ENCODE peak calls at places on chromosomes 3 and 15, in seven cellular contexts. I, Q, M, R, T, L and Y are unnamed samples. For H3K9me3 and H3K27me3, the result is how much of the 10 kb centered on the place peaks cover.

GRCh38 chr3:24683511-24684384 is 189.1 kb upstream of the THRB start:
- DNase-seq in I (no peak), Q (peak), M (peak), R (no peak), T (peak), L (peak), Y (no peak)

GRCh38 chr3:33437556-33438283 is 2.5 kb downstream of the UBP1 start:
- DNase-seq in I (no peak), Q (peak), M (peak), R (no peak), T (peak), L (peak), Y (peak)

GRCh38 chr3:23128655-23129054 is 74.5 kb upstream of the UBE2E2 start:
- DNase-seq in I (no peak), Q (no peak), M (no peak), R (no peak), T (no peak), L (no peak), Y (no peak)

GRCh38 chr3:61966200-61966599 is 404.8 kb downstream of the PTPRG start:
- DNase-seq in I (no peak), Q (peak), M (no peak), R (no peak), T (no peak), L (no peak), Y (no peak)

GRCh38 chr3:162138509-162138908 is 641.9 kb downstream of the OTOL1 start:
- DNase-seq in I (no peak), Q (no peak), M (no peak), R (no peak), T (no peak), L (no peak), Y (peak)

GRCh38 chr15:29208352-29208751 is 61.3 kb downstream of the NSMCE3 start:
- DNase-seq in I (no peak), Q (no peak), M (no peak), R (no peak), T (peak), L (no peak), Y (no peak)

GRCh38 chr15:74245342-74245931 is 9.3 kb downstream of the CCDC33 start:
- DNase-seq in I (no peak), Q (no peak), M (no peak), R (no peak), T (peak), L (peak), Y (peak)

GRCh38 chr3:150428562-150428961 is 20.5 kb downstream of the TSC22D2 start:
- DNase-seq in I (no peak), Q (no peak), M (peak), R (no peak), T (no peak), L (no peak), Y (no peak)

GRCh38 chr3:20080956-20081554 is 40.8 kb downstream of the KAT2B start:
- DNase-seq in I (peak), Q (peak), M (no peak), R (no peak), T (no peak), L (peak), Y (peak)

GRCh38 chr3:171974986-171975837 is 64.2 kb upstream of the FNDC3B start:
- DNase-seq in I (no peak), Q (peak), M (peak), R (no peak), T (no peak), L (no peak), Y (no peak)

GRCh38 chr3:191627064-191627463 is 166.1 kb downstream of the PYDC2 start:
- DNase-seq in I (no peak), Q (no peak), M (no peak), R (no peak), T (peak), L (no peak), Y (no peak)

GRCh38 chr15:20294651-20295237 is 246.9 kb downstream of the GOLGA6L6 start:
- DNase-seq in I (peak), Q (no peak), M (no peak), R (no peak), T (no peak), L (peak), Y (no peak)

GRCh38 chr15:43370310-43370974 is 401 bp downstream of the ZSCAN29 start:
- DNase-seq in I (no peak), Q (peak), M (peak), R (no peak), T (peak), L (peak), Y (peak)

GRCh38 chr3:98556164-98557130 is 24.7 kb downstream of the GPR15 start:
- DNase-seq in I (no peak), Q (no peak), M (no peak), R (peak), T (no peak), L (no peak), Y (no peak)

GRCh38 chr3:87398226-87398774 is 121.9 kb upstream of the POU1F1 start:
- DNase-seq in I (no peak), Q (no peak), M (no peak), R (no peak), T (no peak), L (no peak), Y (no peak)

GRCh38 chr3:138593488-138594149 is 441 bp downstream of the CEP70 start:
- DNase-seq in I (no peak), Q (peak), M (no peak), R (peak), T (peak), L (no peak), Y (no peak)

GRCh38 chr15:83285284-83285978 is 967 bp upstream of the BNC1 start:
- DNase-seq in I (no peak), Q (no peak), M (no peak), R (no peak), T (no peak), L (no peak), Y (no peak)

GRCh38 chr15:84833447-84833846 is 16.3 kb downstream of the ALPK3 start:
- DNase-seq in I (no peak), Q (peak), M (peak), R (no peak), T (no peak), L (peak), Y (no peak)

GRCh38 chr3:170322501-170323328 is 34.8 kb upstream of the SKIL start:
- DNase-seq in I (no peak), Q (no peak), M (peak), R (no peak), T (no peak), L (no peak), Y (no peak)

GRCh38 chr3:172171396-172172075 is 132.2 kb downstream of the FNDC3B start:
- DNase-seq in I (no peak), Q (no peak), M (no peak), R (no peak), T (no peak), L (no peak), Y (no peak)

GRCh38 chr3:112734718-112735350 is 93.9 kb upstream of the CCDC80 start:
- DNase-seq in I (peak), Q (peak), M (peak), R (peak), T (peak), L (peak), Y (peak)

GRCh38 chr3:61637088-61638051 is 76.0 kb downstream of the PTPRG start:
- DNase-seq in I (peak), Q (peak), M (peak), R (peak), T (peak), L (peak), Y (peak)

GRCh38 chr3:196501316-196502064 is 2.1 kb downstream of the RNF168 start:
- DNase-seq in I (no peak), Q (peak), M (peak), R (peak), T (peak), L (no peak), Y (no peak)

GRCh38 chr3:188947401-188947982 is 224.3 kb upstream of the TPRG1 start:
- DNase-seq in I (peak), Q (peak), M (peak), R (no peak), T (peak), L (peak), Y (peak)

GRCh38 chr3:12228461-12228860 is 60.4 kb upstream of the PPARG start:
- DNase-seq in I (no peak), Q (no peak), M (no peak), R (no peak), T (no peak), L (no peak), Y (no peak)

GRCh38 chr15:68792901-68793766 is 27.6 kb downstream of the ANP32A start:
- DNase-seq in I (no peak), Q (no peak), M (no peak), R (no peak), T (no peak), L (no peak), Y (no peak)

GRCh38 chr3:127781411-127782001 is 40.8 kb downstream of the MGLL start:
- DNase-seq in I (peak), Q (peak), M (peak), R (no peak), T (no peak), L (no peak), Y (peak)

GRCh38 chr15:77087213-77087612 is 16.3 kb upstream of the TSPAN3 start:
- DNase-seq in I (no peak), Q (no peak), M (no peak), R (no peak), T (no peak), L (no peak), Y (no peak)

GRCh38 chr3:73622135-73622534 is 2.6 kb downstream of the PDZRN3 start:
- DNase-seq in I (no peak), Q (peak), M (peak), R (no peak), T (no peak), L (peak), Y (peak)

GRCh38 chr15:48414015-48414414 is 82.8 kb downstream of the DUT start:
- DNase-seq in I (peak), Q (peak), M (peak), R (no peak), T (no peak), L (no peak), Y (no peak)

GRCh38 chr3:32817561-32818430 is at the start of gene TRIM71:
- DNase-seq in I (no peak), Q (no peak), M (no peak), R (no peak), T (peak), L (peak), Y (no peak)

GRCh38 chr3:138381950-138382715 is 33.8 kb downstream of the MRAS start:
- DNase-seq in I (peak), Q (peak), M (peak), R (no peak), T (no peak), L (peak), Y (peak)

GRCh38 chr15:81274932-81275341 is 49.0 kb downstream of the STARD5 start:
- DNase-seq in I (peak), Q (peak), M (peak), R (peak), T (peak), L (peak), Y (peak)

GRCh38 chr15:40421246-40422157 is 15.9 kb downstream of the IVD start:
- DNase-seq in I (peak), Q (peak), M (peak), R (peak), T (peak), L (peak), Y (peak)

GRCh38 chr3:45026038-45026437 is at the start of gene CLEC3B:
- DNase-seq in I (peak), Q (peak), M (peak), R (no peak), T (no peak), L (no peak), Y (peak)

GRCh38 chr15:26212109-26212508 is 349.0 kb upstream of the ATP10A start:
- DNase-seq in I (no peak), Q (no peak), M (no peak), R (no peak), T (no peak), L (no peak), Y (no peak)

GRCh38 chr15:26210980-26211379 is 347.9 kb upstream of the ATP10A start:
- DNase-seq in I (no peak), Q (no peak), M (no peak), R (no peak), T (no peak), L (no peak), Y (no peak)

DNA sequence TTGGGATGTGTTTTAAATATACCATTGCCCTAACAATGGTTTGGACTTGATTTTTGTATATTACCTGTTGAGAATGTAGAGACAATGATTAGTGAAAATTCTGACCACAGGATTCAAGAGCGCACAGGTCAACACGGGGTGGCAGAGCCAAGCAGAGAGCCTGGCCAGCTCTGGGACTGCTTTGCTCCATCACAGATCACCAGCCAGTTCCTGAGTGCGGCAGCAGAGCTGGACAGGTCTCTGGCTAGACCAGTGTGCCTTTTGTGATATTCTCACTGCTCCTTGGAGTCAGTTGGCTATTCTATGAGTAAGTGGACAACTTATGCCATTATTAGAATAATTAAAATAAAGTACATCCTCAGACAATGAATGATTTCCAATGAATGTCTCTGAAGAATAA is 351.2 kb upstream of the ATP10A start:
- DNase-seq in I (no peak), Q (no peak), M (no peak), R (no peak), T (no peak), L (no peak), Y (peak)
- H3K9me3 ChIP-seq in I (under half), Q (under half), M (under half), R (under half), T (under half), L (under half), Y (under half)

DNA sequence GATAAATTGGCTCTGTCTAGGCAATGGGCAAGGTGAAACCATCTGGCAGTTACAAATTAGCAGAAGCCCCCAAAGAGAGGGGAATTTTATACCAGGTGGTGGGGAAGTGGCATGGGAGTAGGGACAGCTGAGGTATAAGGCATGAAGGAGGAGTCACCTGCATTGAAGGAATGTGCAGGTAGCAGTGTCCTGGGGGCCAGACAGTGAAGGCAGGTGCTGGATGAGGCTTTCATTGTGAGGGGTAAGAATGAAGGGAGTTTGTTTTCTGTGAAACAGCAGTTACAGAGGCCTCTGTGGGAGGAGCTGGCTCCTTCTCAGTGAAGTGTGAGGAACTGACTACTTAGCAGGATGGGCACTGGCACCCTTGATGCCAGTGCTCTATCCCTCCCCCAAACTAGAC is 19.1 kb upstream of the PXYLP1 start:
- DNase-seq in I (no peak), Q (no peak), M (no peak), R (no peak), T (no peak), L (no peak), Y (no peak)
- H3K4me3 ChIP-seq in I (no peak), Q (no peak), M (no peak), R (no peak), T (no peak), L (no peak), Y (no peak)

GRCh38 chr15:76058714-76059319 is 968 bp upstream of the TMEM266 start:
- DNase-seq in I (no peak), Q (no peak), M (peak), R (peak), T (peak), L (peak), Y (no peak)

GRCh38 chr15:76057332-76058000 is 2.3 kb upstream of the TMEM266 start:
- DNase-seq in I (no peak), Q (peak), M (peak), R (peak), T (peak), L (peak), Y (no peak)

GRCh38 chr15:76061700-76062099 is 1.9 kb downstream of the TMEM266 start:
- DNase-seq in I (no peak), Q (no peak), M (no peak), R (no peak), T (no peak), L (no peak), Y (no peak)

GRCh38 chr15:76060098-76060989 is 559 bp downstream of the TMEM266 start:
- DNase-seq in I (no peak), Q (no peak), M (no peak), R (peak), T (no peak), L (no peak), Y (no peak)

DNA sequence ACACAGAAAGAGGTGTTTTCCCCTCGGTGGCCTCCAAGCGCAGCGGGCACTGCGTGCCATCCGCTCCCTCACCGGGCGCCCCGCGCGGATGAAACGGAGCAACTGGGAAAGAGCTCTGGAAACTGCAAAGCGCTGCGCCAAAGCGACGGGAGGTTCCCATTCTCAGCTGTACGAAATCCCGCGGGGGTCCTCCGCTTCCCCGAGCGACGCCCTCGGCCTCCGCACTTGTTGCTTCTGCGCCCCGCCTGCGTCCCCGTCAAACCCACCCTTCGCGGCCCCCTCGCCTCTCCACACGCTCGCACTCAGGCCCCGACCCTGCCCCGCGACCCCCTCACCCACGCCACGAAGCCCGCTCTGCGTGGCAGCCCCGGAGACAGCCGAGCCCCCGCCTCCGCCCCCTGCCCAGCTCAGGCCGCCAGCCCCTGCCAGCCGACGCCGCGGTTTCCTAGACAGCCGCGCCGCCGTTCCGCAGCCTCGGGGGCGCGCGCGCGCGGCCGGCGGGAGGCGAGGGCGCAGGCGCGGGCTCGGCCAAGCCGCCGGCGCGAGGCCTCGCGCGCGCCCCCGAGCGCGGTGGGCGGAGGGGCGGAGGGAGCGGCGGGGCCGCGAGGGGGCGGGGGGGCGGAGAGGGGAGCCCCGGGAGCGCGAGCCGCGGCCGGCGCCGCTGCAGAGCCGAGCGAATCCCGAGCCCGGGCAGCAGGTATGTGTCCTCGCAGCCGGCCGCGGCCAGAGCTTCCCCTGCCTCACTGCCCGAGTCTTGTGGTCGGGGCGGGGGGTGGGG is at the start of gene TMEM266:
- DNase-seq in I (no peak), Q (peak), M (peak), R (peak), T (peak), L (peak), Y (peak)
- H3K27me3 ChIP-seq in I (under half), Q (half or more), M (under half), R (under half), T (half or more), L (under half), Y (under half)

GRCh38 chr15:25054943-25055342 is 100.2 kb downstream of the SNRPN start:
- DNase-seq in I (no peak), Q (no peak), M (no peak), R (no peak), T (no peak), L (no peak), Y (no peak)
- H3K9me3 ChIP-seq in I (half or more), Q (half or more), M (under half), R (under half), T (half or more), L (half or more), Y (half or more)